ENCODE peak calls at places on chromosomes 1 and 21, in seven cellular contexts. Y is cardiac fibroblast, N is HFF-Myc, J is dorsolateral prefrontal cortex, V is epithelial cell of esophagus, S is heart right ventricle, O is transverse colon. I is an unnamed sample.

GRCh38 chr1:171113377-171113776 is 22.7 kb downstream of the FMO3 start:
- DNase-seq in V (no peak), O (no peak), Y (peak; percentile 19), N (no peak), J (no peak), S (no peak), I (no peak)

GRCh38 chr1:145961425-145962156 is 2.8 kb downstream of the ANKRD34A start:
- DNase-seq in S (peak; percentile 50), J (peak; percentile 42), Y (peak; percentile 23), N (no peak), O (peak; percentile 63), V (peak; percentile 16), I (no peak)

GRCh38 chr1:35715568-35716002 is 3.1 kb downstream of the C1orf216 start:
- DNase-seq in O (peak; percentile 80), N (peak; percentile 63), J (peak; percentile 70), V (peak; percentile 79), S (peak; percentile 63), Y (peak; percentile 82), I (peak; percentile 71)

GRCh38 chr1:68624233-68624632 is 127.4 kb upstream of the DEPDC1 start:
- DNase-seq in V (peak; percentile 72), N (no peak), O (no peak), Y (peak; percentile 82), S (no peak), J (no peak), I (no peak)

GRCh38 chr1:211113566-211113965 is 20.4 kb downstream of the KCNH1 start:
- DNase-seq in N (no peak), S (no peak), V (no peak), Y (no peak), J (no peak), O (no peak), I (no peak)

GRCh38 chr1:223887724-223888428 is 42.1 kb upstream of the TP53BP2 start:
- DNase-seq in Y (peak; percentile 100), N (peak; percentile 69), V (peak; percentile 100), J (no peak), O (peak; percentile 11), S (no peak), I (peak; percentile 93)

GRCh38 chr1:243230914-243231313 is 24.2 kb downstream of the CEP170 start:
- DNase-seq in O (no peak), N (no peak), Y (no peak), J (no peak), S (no peak), V (peak; percentile 11), I (peak; percentile 52)

GRCh38 chr1:62906428-62906886 is 122.5 kb downstream of the ATG4C start:
- DNase-seq in V (no peak), N (no peak), S (no peak), Y (peak; percentile 33), O (no peak), J (no peak), I (peak; percentile 21)

GRCh38 chr1:11417162-11417561 is 61.8 kb upstream of the DISP3 start:
- DNase-seq in O (no peak), S (no peak), Y (no peak), J (no peak), V (no peak), N (peak; percentile 59), I (no peak)

GRCh38 chr1:198232407-198232806 is 75.6 kb downstream of the NEK7 start:
- DNase-seq in J (no peak), S (no peak), N (no peak), O (no peak), V (peak; percentile 47), Y (no peak), I (no peak)

GRCh38 chr1:164369698-164370365 is 189.2 kb upstream of the PBX1 start:
- DNase-seq in S (peak; percentile 13), O (no peak), V (no peak), Y (no peak), J (no peak), N (peak; percentile 2), I (peak; percentile 1)

GRCh38 chr1:226581650-226582330 is 33.2 kb downstream of the STUM start:
- DNase-seq in V (no peak), N (no peak), O (no peak), S (no peak), J (no peak), Y (no peak), I (no peak)

GRCh38 chr1:228547464-228547792 is 60.2 kb downstream of the RNF187 start:
- DNase-seq in N (no peak), V (no peak), S (no peak), O (no peak), J (no peak), Y (no peak), I (no peak)

GRCh38 chr1:84143796-84144565 is at the start of gene PRKACB:
- DNase-seq in S (no peak), N (peak; percentile 39), J (no peak), O (no peak), V (peak; percentile 55), Y (peak; percentile 62), I (peak; percentile 53)

GRCh38 chr1:109595540-109595939 is 23.9 kb downstream of the GNAT2 start:
- DNase-seq in S (no peak), Y (peak; percentile 58), O (no peak), V (peak; percentile 79), N (no peak), J (no peak), I (peak; percentile 52)

GRCh38 chr1:203440780-203441179 is 34.8 kb upstream of the PRELP start:
- DNase-seq in N (peak; percentile 41), S (peak; percentile 73), V (peak; percentile 51), O (peak; percentile 83), Y (peak; percentile 70), J (peak; percentile 65), I (peak; percentile 75)

GRCh38 chr1:174892016-174892415 is 107.7 kb upstream of the CACYBP start:
- DNase-seq in J (no peak), V (no peak), Y (no peak), S (peak; percentile 26), N (no peak), O (no peak), I (no peak)

GRCh38 chr1:7988576-7988975 is 27.1 kb downstream of the PARK7 start:
- DNase-seq in N (no peak), S (no peak), J (no peak), V (peak; percentile 59), Y (no peak), O (no peak), I (no peak)

GRCh38 chr1:30413606-30414005 is 309.8 kb downstream of the MATN1 start:
- DNase-seq in S (no peak), Y (no peak), V (no peak), O (no peak), J (no peak), N (no peak), I (no peak)

GRCh38 chr1:116335847-116336246 is 37.2 kb upstream of the ATP1A1 start:
- DNase-seq in S (no peak), O (peak; percentile 31), J (no peak), Y (no peak), N (no peak), V (no peak), I (no peak)

GRCh38 chr1:195345149-195345548 is 1263.1 kb downstream of the KCNT2 start:
- DNase-seq in J (no peak), Y (no peak), V (peak; percentile 38), O (no peak), S (no peak), N (no peak), I (no peak)

GRCh38 chr21:36509966-36510742 is 30.2 kb upstream of the CLDN14 start:
- DNase-seq in N (no peak), O (peak; percentile 59), V (peak; percentile 85), Y (no peak), S (no peak), J (no peak), I (no peak)

GRCh38 chr1:223326776-223327175 is 37.2 kb downstream of the SUSD4 start:
- DNase-seq in O (no peak), N (no peak), Y (peak; percentile 2), V (peak; percentile 46), J (no peak), S (no peak), I (no peak)

GRCh38 chr21:32448803-32449594 is 36.5 kb downstream of the EVA1C start:
- DNase-seq in J (no peak), N (no peak), O (no peak), Y (no peak), S (no peak), V (no peak), I (peak; percentile 46)

GRCh38 chr1:153945131-153945794 is 1.3 kb downstream of the DENND4B start:
- DNase-seq in J (no peak), O (peak; percentile 65), Y (peak; percentile 57), N (no peak), S (peak; percentile 65), V (peak; percentile 54), I (peak; percentile 54)

GRCh38 chr1:71916894-71917293 is 365.4 kb downstream of the NEGR1 start:
- DNase-seq in S (no peak), O (no peak), Y (no peak), N (no peak), V (no peak), J (no peak), I (no peak)

GRCh38 chr1:84619383-84620093 is 45.3 kb upstream of the CTBS start:
- DNase-seq in Y (peak; percentile 89), V (peak; percentile 87), O (no peak), N (peak; percentile 74), S (no peak), J (no peak), I (peak; percentile 53)

GRCh38 chr1:175267716-175268416 is 75.3 kb upstream of the KIAA0040 start:
- DNase-seq in J (no peak), O (peak; percentile 33), N (no peak), Y (no peak), S (peak; percentile 50), V (no peak), I (peak; percentile 16)

GRCh38 chr1:98340511-98340910 is 321.0 kb upstream of the SNX7 start:
- DNase-seq in J (no peak), S (no peak), N (no peak), O (no peak), Y (peak; percentile 76), V (no peak), I (peak; percentile 59)
- TF ChIP-seq CTCF in J (no peak), S (no peak), N (no peak), O (no peak), Y (no peak), V (no peak), I (no peak)

GRCh38 chr1:181179279-181179979 is 90.9 kb downstream of the IER5 start:
- DNase-seq in Y (no peak), O (no peak), N (no peak), V (no peak), S (no peak), J (no peak), I (no peak)
- H3K4me3 ChIP-seq in Y (no peak overlapping the region), O (no peak overlapping the region), N (no peak overlapping the region), V (no peak overlapping the region), S (no peak overlapping the region), J (no peak overlapping the region), I (no peak overlapping the region)

DNA sequence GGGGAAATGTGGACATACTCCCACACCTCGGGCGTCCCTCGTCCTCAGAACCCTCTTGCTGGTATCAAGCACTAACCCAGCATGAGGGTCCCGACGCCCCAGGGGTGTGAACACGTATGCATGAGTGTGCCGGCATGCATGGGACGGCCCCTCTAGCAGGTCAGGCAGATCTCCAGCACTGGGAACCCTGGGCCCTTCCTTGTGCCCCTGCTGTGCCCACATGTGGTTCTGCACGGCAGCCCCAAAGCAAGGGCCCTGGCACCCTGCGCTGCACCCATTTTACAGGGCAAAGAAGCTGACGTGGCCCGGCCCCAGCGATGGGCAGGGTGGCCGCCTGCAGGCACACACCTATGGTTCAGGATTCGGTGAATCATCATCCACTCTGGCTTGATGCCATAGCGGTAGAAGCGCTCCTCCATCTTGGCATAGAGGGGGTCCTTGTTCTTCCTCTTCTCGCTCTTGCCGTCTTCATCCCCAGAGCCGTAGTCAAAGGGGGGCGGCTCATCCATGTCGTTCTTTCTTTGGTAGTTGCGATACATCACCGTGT is 34.2 kb downstream of the CHD5 start:
- DNase-seq in S (no peak), V (peak; percentile 37), Y (no peak), J (no peak), O (no peak), N (no peak), I (no peak)
- TF ChIP-seq CTCF in S (no peak), V (no peak), Y (no peak), J (no peak), O (no peak), N (no peak), I (no peak)

GRCh38 chr1:51240096-51240495 is 4.0 kb downstream of the RNF11 start:
- DNase-seq in N (no peak), J (no peak), V (no peak), O (peak; percentile 56), Y (no peak), S (no peak), I (no peak)
- H3K4me3 ChIP-seq in N (no peak overlapping the region), J (peak overlapping the region; percentile 9), V (no peak overlapping the region), O (no peak overlapping the region), Y (no peak overlapping the region), S (no peak overlapping the region), I (no peak overlapping the region)

I was measured in fibroblast of villous mesenchyme.